ENCODE peak calls at places on chromosomes 5 and 9, in six cellular contexts. E is A549; U is Ammon's horn; L is GM23338; N is stimulated activated CD8-positive, alpha-beta memory T cell treated with anti-CD3 and anti-CD28 coated beads, Interleukin-4, amount 100 ng/mL, for 24 hours; Y is WERI-Rb-1. D is an unnamed sample.

GRCh38 chr5:113195197-113195715 is 218.7 kb downstream of the DCP2 start:
- DNase-seq in L (no peak), U (no peak), E (no peak), N (no peak), Y (no peak), D (no peak)

GRCh38 chr5:174423538-174423937 is 300.8 kb upstream of the MSX2 start:
- DNase-seq in N (no peak), U (no peak), E (no peak), L (no peak), Y (no peak), D (no peak)

GRCh38 chr9:72579880-72580570 is 58.6 kb downstream of the TMC1 start:
- DNase-seq in Y (no peak), E (no peak), L (no peak), N (no peak), U (no peak), D (no peak)

GRCh38 chr9:75896193-75896592 is 5.7 kb downstream of the PCSK5 start:
- DNase-seq in U (no peak), N (no peak), L (no peak), Y (no peak), E (no peak), D (no peak)

GRCh38 chr5:115702025-115702424 is 76.2 kb upstream of the TMED7 start:
- DNase-seq in E (no peak), Y (no peak), N (no peak), L (no peak), U (no peak), D (no peak)

GRCh38 chr9:137550958-137551655 is 572 bp upstream of the MRPL41 start:
- DNase-seq in Y (peak), E (peak), N (no peak), U (peak), L (peak), D (peak)

GRCh38 chr5:181187500-181188213 is 17.3 kb downstream of the TRIM7 start:
- DNase-seq in Y (peak), L (peak), N (no peak), U (peak), E (peak), D (peak)

GRCh38 chr9:94140791-94141790 is 56.8 kb downstream of the PTPDC1 start:
- DNase-seq in N (no peak), Y (peak), L (no peak), U (no peak), E (no peak), D (no peak)

GRCh38 chr5:112248643-112249042 is 170.4 kb downstream of the EPB41L4A start:
- DNase-seq in Y (no peak), U (no peak), N (no peak), L (no peak), E (no peak), D (no peak)

GRCh38 chr5:150085950-150086715 is at the start of gene CSF1R:
- DNase-seq in U (peak), L (no peak), Y (no peak), N (no peak), E (no peak), D (peak)

GRCh38 chr9:107784235-107784958 is 294.8 kb upstream of the KLF4 start:
- DNase-seq in L (no peak), U (no peak), E (peak), N (no peak), Y (no peak), D (peak)

GRCh38 chr9:2228132-2228531 is 213.0 kb downstream of the SMARCA2 start:
- DNase-seq in U (no peak), N (no peak), L (peak), E (peak), Y (peak), D (peak)

GRCh38 chr9:95494022-95494415 is 22.8 kb downstream of the PTCH1 start:
- DNase-seq in L (no peak), N (peak), Y (peak), E (no peak), U (peak), D (peak)

GRCh38 chr9:7844283-7844682 is 44.7 kb upstream of the DMAC1 start:
- DNase-seq in E (peak), Y (peak), N (no peak), U (peak), L (peak), D (peak)

GRCh38 chr5:73130811-73131210 is 10.4 kb downstream of the TMEM171 start:
- DNase-seq in N (no peak), L (no peak), U (no peak), Y (no peak), E (no peak), D (no peak)

GRCh38 chr5:147878066-147878748 is at the start of gene SCGB3A2:
- DNase-seq in Y (no peak), N (no peak), E (no peak), U (no peak), L (no peak), D (no peak)

GRCh38 chr5:158814521-158814920 is 285.2 kb downstream of the EBF1 start:
- DNase-seq in U (no peak), N (no peak), Y (no peak), E (no peak), L (no peak), D (no peak)

GRCh38 chr5:66742083-66742895 is 146.1 kb downstream of the MAST4 start:
- DNase-seq in L (peak), E (peak), U (peak), N (no peak), Y (peak), D (peak)

GRCh38 chr9:91905958-91906585 is 44.0 kb downstream of the ROR2 start:
- DNase-seq in E (no peak), Y (no peak), N (peak), L (no peak), U (peak), D (peak)

GRCh38 chr5:135134686-135135381 is 100.8 kb upstream of the PITX1 start:
- DNase-seq in U (no peak), L (no peak), Y (no peak), N (no peak), E (no peak), D (no peak)

GRCh38 chr9:117526674-117527073 is 111.8 kb upstream of the ASTN2 start:
- DNase-seq in L (no peak), U (no peak), N (no peak), Y (no peak), E (no peak), D (no peak)

GRCh38 chr5:61906820-61907219 is 399.2 kb upstream of the KIF2A start:
- DNase-seq in L (no peak), U (no peak), Y (no peak), E (no peak), N (no peak), D (no peak)

GRCh38 chr9:33416996-33417395 is 14.6 kb upstream of the AQP7 start:
- DNase-seq in N (no peak), L (no peak), Y (no peak), U (no peak), E (no peak), D (peak)

GRCh38 chr9:109329274-109330258 is 8.7 kb upstream of the EPB41L4B start:
- DNase-seq in N (no peak), U (no peak), E (peak), L (peak), Y (no peak), D (no peak)

GRCh38 chr5:80289320-80289719 is 30.5 kb upstream of the SPZ1 start:
- DNase-seq in Y (no peak), U (no peak), L (no peak), E (no peak), N (no peak), D (no peak)

GRCh38 chr9:125629451-125629850 is 77.6 kb downstream of the MAPKAP1 start:
- DNase-seq in Y (no peak), L (no peak), E (no peak), U (no peak), N (no peak), D (peak)

GRCh38 chr5:74579215-74579614 is 61.3 kb downstream of the ENC1 start:
- DNase-seq in Y (no peak), L (no peak), E (no peak), N (peak), U (no peak), D (no peak)

GRCh38 chr9:37836386-37836785 is 35.8 kb downstream of the DCAF10 start:
- DNase-seq in N (no peak), U (no peak), Y (no peak), E (no peak), L (no peak), D (no peak)

GRCh38 chr9:16290169-16290568 is 580.3 kb downstream of the BNC2 start:
- DNase-seq in N (no peak), E (no peak), L (peak), Y (no peak), U (no peak), D (peak)

D was measured in NB4.